ENCODE peak calls at places on chromosome 17, in ten cellular contexts. H is tibial artery; U is lung; B is neural progenitor cell; R is IMR-90; Z is ascending aorta; E is AG04450; K is lower lobe of right lung; X is body of pancreas; D is effector memory CD4-positive, alpha-beta T cell. Y is an unnamed sample. For H3K27me3, the result is how much of the 10 kb centered on the place peaks cover.

GRCh38 chr17:77948690-77949114 is 9.8 kb upstream of the TNRC6C start:
- DNase-seq in U (no peak), D (no peak), R (peak), X (no peak), E (peak), B (peak), Z (peak), K (no peak), H (no peak), Y (peak)

GRCh38 chr17:39648876-39649430 is 12.0 kb downstream of the STARD3 start:
- DNase-seq in D (no peak), R (peak), H (no peak), U (no peak), Z (no peak), K (no peak), E (peak), B (no peak), X (no peak), Y (no peak)

GRCh38 chr17:67272312-67273050 is 27.5 kb upstream of the HELZ start:
- DNase-seq in B (peak), E (no peak), U (no peak), X (no peak), Z (no peak), D (no peak), K (no peak), R (no peak), H (no peak), Y (peak)

GRCh38 chr17:9228408-9229159 is 207.3 kb downstream of the NTN1 start:
- DNase-seq in B (no peak), E (peak), Z (no peak), D (no peak), K (no peak), X (no peak), U (no peak), H (no peak), R (peak), Y (no peak)

GRCh38 chr17:72812823-72813222 is 279.7 kb downstream of the SLC39A11 start:
- DNase-seq in E (peak), U (no peak), B (no peak), Z (no peak), R (peak), X (no peak), D (no peak), H (no peak), K (no peak), Y (no peak)

GRCh38 chr17:70320642-70321345 is 151.5 kb downstream of the KCNJ2 start:
- DNase-seq in B (no peak), Z (no peak), X (no peak), U (peak), D (no peak), K (peak), R (peak), H (no peak), E (no peak), Y (no peak)

GRCh38 chr17:80850817-80851216 is 140.8 kb upstream of the CHMP6 start:
- DNase-seq in Z (no peak), D (no peak), E (no peak), B (no peak), X (no peak), R (peak), U (no peak), H (no peak), K (no peak), Y (no peak)

GRCh38 chr17:82443465-82444283 is 6.9 kb downstream of the CYBC1 start:
- DNase-seq in X (peak), U (no peak), B (no peak), Z (no peak), D (no peak), H (no peak), K (no peak), R (no peak), E (no peak), Y (no peak)

GRCh38 chr17:77371117-77371887 is 230.5 kb downstream of the SEC14L1 start:
- DNase-seq in E (no peak), X (peak), U (no peak), H (no peak), B (no peak), R (peak), K (peak), Z (no peak), D (no peak), Y (no peak)

GRCh38 chr17:49438439-49438861 is 23.8 kb upstream of the PHB1 start:
- DNase-seq in U (no peak), Z (no peak), H (no peak), B (peak), X (no peak), R (no peak), K (no peak), D (no peak), E (no peak), Y (peak)

GRCh38 chr17:47855737-47856136 is 4.8 kb upstream of the SP6 start:
- DNase-seq in R (no peak), Z (no peak), U (no peak), K (no peak), B (no peak), D (no peak), H (no peak), E (no peak), X (no peak), Y (no peak)
- H3K27me3 ChIP-seq in R (half or more), Z (under half), U (under half), K (under half), B (half or more), D (under half), H (half or more), E (half or more), X (under half), Y (under half)

GRCh38 chr17:79801156-79802038 is 4.5 kb upstream of the CBX8 start:
- DNase-seq in R (no peak), H (no peak), K (no peak), Z (no peak), B (peak), X (no peak), U (no peak), D (no peak), E (no peak), Y (peak)

GRCh38 chr17:79799174-79799537 is 2.3 kb upstream of the CBX8 start:
- DNase-seq in K (no peak), E (no peak), X (no peak), B (peak), H (no peak), D (no peak), Z (no peak), R (no peak), U (no peak), Y (peak)

GRCh38 chr17:79802039-79802735 is 5.3 kb upstream of the CBX8 start:
- DNase-seq in H (no peak), B (peak), D (no peak), X (no peak), U (no peak), R (no peak), E (no peak), Z (no peak), K (no peak), Y (no peak)

GRCh38 chr17:79799538-79800324 is 2.9 kb upstream of the CBX8 start:
- DNase-seq in R (no peak), U (no peak), H (no peak), D (no peak), E (no peak), K (no peak), B (peak), Z (no peak), X (no peak), Y (peak)

GRCh38 chr17:79800325-79801155 is 3.7 kb upstream of the CBX8 start:
- DNase-seq in D (no peak), U (no peak), K (no peak), X (no peak), Z (no peak), R (peak), B (peak), E (no peak), H (no peak), Y (peak)
- H3K27me3 ChIP-seq in D (half or more), U (under half), K (half or more), X (under half), Z (half or more), R (half or more), B (half or more), E (half or more), H (half or more), Y (half or more)

GRCh38 chr17:58244958-58245357 is 6.6 kb downstream of the LPO start:
- DNase-seq in X (no peak), Z (no peak), U (no peak), D (no peak), H (no peak), B (no peak), E (no peak), R (no peak), K (no peak), Y (no peak)

GRCh38 chr17:58247511-58248363 is 9.4 kb downstream of the LPO start:
- DNase-seq in B (no peak), E (no peak), R (no peak), Z (no peak), H (no peak), X (no peak), D (no peak), U (no peak), K (no peak), Y (peak)

GRCh38 chr17:58248955-58249269 is 10.5 kb downstream of the LPO start:
- DNase-seq in H (no peak), U (no peak), Z (no peak), K (no peak), B (no peak), D (no peak), X (no peak), E (no peak), R (no peak), Y (no peak)

GRCh38 chr17:58245428-58246103 is 7.2 kb downstream of the LPO start:
- DNase-seq in E (no peak), B (no peak), D (no peak), R (peak), U (no peak), H (no peak), X (no peak), K (no peak), Z (no peak), Y (peak)

GRCh38 chr17:58246104-58246740 is 7.8 kb downstream of the LPO start:
- DNase-seq in K (no peak), B (no peak), E (no peak), X (no peak), R (no peak), D (no peak), U (no peak), H (no peak), Z (no peak), Y (peak)
- H3K27me3 ChIP-seq in K (under half), B (half or more), E (under half), X (under half), R (half or more), D (under half), U (under half), H (half or more), Z (under half), Y (half or more)

GRCh38 chr17:46025060-46025459 is 26.0 kb downstream of the STH start:
- DNase-seq in H (no peak), U (no peak), K (no peak), B (no peak), D (no peak), E (no peak), Z (no peak), X (no peak), R (no peak), Y (no peak)
- H3K27me3 ChIP-seq in H (under half), U (under half), K (under half), B (under half), D (under half), E (under half), Z (under half), X (under half), R (under half), Y (under half)

GRCh38 chr17:32627233-32628008 is 140.6 kb downstream of the CDK5R1 start:
- DNase-seq in E (no peak), Z (no peak), X (peak), H (no peak), D (no peak), U (no peak), R (no peak), K (no peak), B (peak), Y (peak)
- H3K27me3 ChIP-seq in E (under half), Z (under half), X (under half), H (under half), D (under half), U (under half), R (under half), K (under half), B (under half), Y (under half)

Y was measured in endodermal cell.